ENCODE peak calls at places on chromosomes 11 and 22, in ten cellular contexts. R is osteoblast; N is activated CD4-positive, alpha-beta T cell treated with anti-CD3 and anti-CD28 coated beads for 36 hours; E is stomach; P is left cardiac atrium; U is GF-D8; W is psoas muscle; I is stimulated activated CD4-positive, alpha-beta T cell treated with anti-CD3 and anti-CD28 coated beads, Interleukin-1b, Interleukin-23, amount 100 ng/mL, for 24 hours; L is astrocyte of the cerebellum; J is Caco-2. K is an unnamed sample.

GRCh38 chr11:60633645-60634044 is 65.8 kb upstream of the MS4A8 start:
- DNase-seq in R (no peak), N (no peak), E (no peak), P (no peak), U (no peak), W (no peak), I (no peak), L (no peak), J (no peak), K (no peak)

GRCh38 chr11:130001491-130002351 is 914 bp downstream of the PRDM10 start:
- DNase-seq in R (peak; percentile 94), N (peak; percentile 56), E (peak; percentile 40), P (peak; percentile 55), U (no peak), W (no peak), I (peak; percentile 35), L (no peak), J (peak; percentile 64), K (no peak)

GRCh38 chr11:129881570-129882170 is 13.7 kb downstream of the NFRKB start:
- DNase-seq in R (peak; percentile 91), N (peak; percentile 70), E (peak; percentile 53), P (no peak), U (no peak), W (no peak), I (peak; percentile 21), L (no peak), J (peak; percentile 72), K (peak; percentile 55)

GRCh38 chr22:29112680-29113079 is 39.8 kb downstream of the KREMEN1 start:
- DNase-seq in R (no peak), N (no peak), E (no peak), P (no peak), U (no peak), W (no peak), I (no peak), L (no peak), J (no peak), K (no peak)

GRCh38 chr11:13837286-13837685 is 125.2 kb upstream of the SPON1 start:
- DNase-seq in R (no peak), N (peak; percentile 15), E (no peak), P (no peak), U (no peak), W (no peak), I (no peak), L (peak; percentile 35), J (no peak), K (no peak)

GRCh38 chr11:45959851-45960250 is 37.4 kb downstream of the LARGE2 start:
- DNase-seq in R (no peak), N (no peak), E (no peak), P (no peak), U (no peak), W (no peak), I (no peak), L (no peak), J (no peak), K (no peak)

GRCh38 chr11:102810943-102811528 is 13.1 kb upstream of the MMP1 start:
- DNase-seq in R (peak; percentile 50), N (no peak), E (no peak), P (no peak), U (no peak), W (no peak), I (no peak), L (no peak), J (no peak), K (no peak)

GRCh38 chr11:75639752-75640151 is 29.1 kb downstream of the MAP6 start:
- DNase-seq in R (no peak), N (peak; percentile 5), E (peak; percentile 66), P (peak; percentile 85), U (no peak), W (peak; percentile 78), I (no peak), L (no peak), J (no peak), K (peak; percentile 61)

GRCh38 chr22:44916281-44917231 is 93.2 kb downstream of the PHF21B start:
- DNase-seq in R (peak; percentile 58), N (no peak), E (no peak), P (no peak), U (no peak), W (no peak), I (no peak), L (no peak), J (no peak), K (peak; percentile 33)